ENCODE peak calls at places on chromosomes 13 and 19, in nine cellular contexts. One of them, this sample, is unnamed. For H3K27me3 and H3K4me1, the result is how much of the 10 kb centered on the place peaks cover.

GRCh38 chr19:32566246-32566830 is 14.7 kb upstream of the PDCD5 start:
- DNase-seq in neuronal stem cell: no peak
- DNase-seq in aorta: peak
- DNase-seq in colonic mucosa: no peak
- DNase-seq in transverse colon: no peak
- DNase-seq in cardiac muscle cell: peak
- DNase-seq in tibial artery: no peak
- DNase-seq in body of pancreas: no peak
- DNase-seq in heart right ventricle: no peak
- DNase-seq in this sample: no peak

GRCh38 chr19:17424743-17425365 is 5.0 kb downstream of the MVB12A start:
- DNase-seq in transverse colon: no peak
- DNase-seq in tibial artery: no peak
- DNase-seq in aorta: peak
- DNase-seq in colonic mucosa: peak
- DNase-seq in heart right ventricle: no peak
- DNase-seq in cardiac muscle cell: peak
- DNase-seq in body of pancreas: no peak
- DNase-seq in neuronal stem cell: peak
- DNase-seq in this sample: no peak

GRCh38 chr13:23748591-23748990 is 140.6 kb downstream of the MIPEP start:
- DNase-seq in tibial artery: no peak
- DNase-seq in cardiac muscle cell: no peak
- DNase-seq in heart right ventricle: no peak
- DNase-seq in colonic mucosa: no peak
- DNase-seq in neuronal stem cell: no peak
- DNase-seq in body of pancreas: no peak
- DNase-seq in aorta: no peak
- DNase-seq in transverse colon: no peak
- DNase-seq in this sample: peak

GRCh38 chr19:52635786-52636570 is 2.2 kb downstream of the ZNF83 start:
- DNase-seq in aorta: no peak
- DNase-seq in neuronal stem cell: no peak
- DNase-seq in transverse colon: no peak
- DNase-seq in colonic mucosa: no peak
- DNase-seq in tibial artery: no peak
- DNase-seq in body of pancreas: no peak
- DNase-seq in cardiac muscle cell: no peak
- DNase-seq in heart right ventricle: no peak
- DNase-seq in this sample: no peak

GRCh38 chr19:18789883-18790565 is 1.1 kb downstream of the COMP start:
- DNase-seq in neuronal stem cell: no peak
- DNase-seq in heart right ventricle: no peak
- DNase-seq in cardiac muscle cell: peak
- DNase-seq in colonic mucosa: no peak
- DNase-seq in aorta: peak
- DNase-seq in body of pancreas: peak
- DNase-seq in transverse colon: no peak
- DNase-seq in tibial artery: peak
- DNase-seq in this sample: no peak

GRCh38 chr19:19107663-19108062 is 30.6 kb downstream of the TMEM161A start:
- DNase-seq in tibial artery: no peak
- DNase-seq in body of pancreas: no peak
- DNase-seq in transverse colon: no peak
- DNase-seq in cardiac muscle cell: no peak
- DNase-seq in neuronal stem cell: no peak
- DNase-seq in heart right ventricle: no peak
- DNase-seq in aorta: no peak
- DNase-seq in colonic mucosa: no peak
- DNase-seq in this sample: no peak

GRCh38 chr13:94416454-94417080 is 62.9 kb downstream of the DCT start:
- DNase-seq in aorta: no peak
- DNase-seq in colonic mucosa: no peak
- DNase-seq in cardiac muscle cell: peak
- DNase-seq in body of pancreas: peak
- DNase-seq in heart right ventricle: no peak
- DNase-seq in transverse colon: no peak
- DNase-seq in neuronal stem cell: peak
- DNase-seq in tibial artery: no peak
- DNase-seq in this sample: peak

GRCh38 chr19:38564981-38565685 is 52.6 kb downstream of the MAP4K1 start:
- DNase-seq in transverse colon: no peak
- DNase-seq in neuronal stem cell: no peak
- DNase-seq in heart right ventricle: no peak
- DNase-seq in colonic mucosa: no peak
- DNase-seq in cardiac muscle cell: peak
- DNase-seq in aorta: peak
- DNase-seq in tibial artery: no peak
- DNase-seq in body of pancreas: no peak
- DNase-seq in this sample: no peak

GRCh38 chr13:21850013-21851006 is 179.4 kb downstream of the FGF9 start:
- DNase-seq in aorta: no peak
- DNase-seq in cardiac muscle cell: peak
- DNase-seq in transverse colon: no peak
- DNase-seq in neuronal stem cell: no peak
- DNase-seq in colonic mucosa: no peak
- DNase-seq in body of pancreas: no peak
- DNase-seq in heart right ventricle: no peak
- DNase-seq in tibial artery: no peak
- DNase-seq in this sample: no peak

GRCh38 chr19:34459614-34460013 is 21.9 kb upstream of the WTIP start:
- DNase-seq in colonic mucosa: no peak
- DNase-seq in transverse colon: no peak
- DNase-seq in aorta: no peak
- DNase-seq in cardiac muscle cell: no peak
- DNase-seq in tibial artery: no peak
- DNase-seq in heart right ventricle: no peak
- DNase-seq in neuronal stem cell: no peak
- DNase-seq in body of pancreas: no peak
- DNase-seq in this sample: no peak

GRCh38 chr19:31319465-31319864 is 29.8 kb downstream of the TSHZ3 start:
- DNase-seq in heart right ventricle: no peak
- DNase-seq in tibial artery: no peak
- DNase-seq in body of pancreas: no peak
- DNase-seq in aorta: no peak
- DNase-seq in colonic mucosa: no peak
- DNase-seq in transverse colon: no peak
- DNase-seq in neuronal stem cell: no peak
- DNase-seq in cardiac muscle cell: no peak
- DNase-seq in this sample: no peak

DNA sequence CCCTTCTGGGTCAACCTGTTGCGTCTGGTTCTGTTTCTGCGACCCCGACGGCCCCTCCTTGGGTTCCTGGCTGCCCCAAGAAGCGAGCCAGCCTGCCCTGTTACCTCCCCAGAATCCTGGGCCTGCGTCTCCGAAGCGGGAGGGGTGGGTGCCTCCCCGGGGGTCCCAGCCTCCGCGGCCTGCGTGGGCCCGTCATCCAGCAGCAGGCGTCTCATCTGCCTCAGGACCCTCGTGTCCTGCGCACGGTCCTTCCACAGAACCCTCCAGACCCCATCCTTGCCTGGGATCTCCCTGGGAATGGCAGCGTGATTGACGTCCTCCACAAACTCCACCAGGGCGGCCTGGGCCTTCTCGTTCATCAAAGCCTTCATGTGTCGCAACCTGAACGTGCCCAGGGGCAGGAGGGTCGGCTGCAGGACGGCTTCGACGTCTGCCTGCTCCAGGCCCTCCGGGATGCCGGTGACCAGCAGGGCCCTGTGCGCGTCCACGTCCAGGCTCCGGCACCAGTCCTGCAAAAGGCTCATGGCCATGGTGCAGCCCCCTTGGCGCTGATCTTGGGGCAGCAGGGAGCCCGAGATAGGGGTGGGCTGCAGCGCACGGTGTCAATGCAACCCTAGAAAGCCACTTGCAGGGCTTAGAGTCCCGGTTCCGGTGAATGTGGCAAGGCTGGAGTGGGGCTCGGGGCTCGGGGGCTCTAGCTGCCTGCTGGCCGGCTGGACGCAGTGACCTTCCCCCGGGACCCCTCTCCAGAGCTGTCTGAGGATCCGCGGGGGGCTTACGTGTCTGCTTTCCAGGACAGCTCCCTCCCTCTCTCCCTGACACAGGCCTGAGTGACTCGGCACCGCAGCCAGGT is 505 bp downstream of the PNMA8B start:
- DNase-seq in cardiac muscle cell: no peak
- DNase-seq in colonic mucosa: no peak
- DNase-seq in transverse colon: no peak
- DNase-seq in tibial artery: no peak
- DNase-seq in body of pancreas: no peak
- DNase-seq in neuronal stem cell: no peak
- DNase-seq in heart right ventricle: no peak
- DNase-seq in aorta: peak
- DNase-seq in this sample: no peak
- H3K4me3 ChIP-seq in cardiac muscle cell: peak
- H3K4me3 ChIP-seq in colonic mucosa: peak
- H3K4me3 ChIP-seq in transverse colon: peak
- H3K4me3 ChIP-seq in tibial artery: peak
- H3K4me3 ChIP-seq in body of pancreas: no peak
- H3K4me3 ChIP-seq in neuronal stem cell: peak
- H3K4me3 ChIP-seq in heart right ventricle: peak
- H3K4me3 ChIP-seq in aorta: no peak
- H3K4me3 ChIP-seq in this sample: peak

DNA sequence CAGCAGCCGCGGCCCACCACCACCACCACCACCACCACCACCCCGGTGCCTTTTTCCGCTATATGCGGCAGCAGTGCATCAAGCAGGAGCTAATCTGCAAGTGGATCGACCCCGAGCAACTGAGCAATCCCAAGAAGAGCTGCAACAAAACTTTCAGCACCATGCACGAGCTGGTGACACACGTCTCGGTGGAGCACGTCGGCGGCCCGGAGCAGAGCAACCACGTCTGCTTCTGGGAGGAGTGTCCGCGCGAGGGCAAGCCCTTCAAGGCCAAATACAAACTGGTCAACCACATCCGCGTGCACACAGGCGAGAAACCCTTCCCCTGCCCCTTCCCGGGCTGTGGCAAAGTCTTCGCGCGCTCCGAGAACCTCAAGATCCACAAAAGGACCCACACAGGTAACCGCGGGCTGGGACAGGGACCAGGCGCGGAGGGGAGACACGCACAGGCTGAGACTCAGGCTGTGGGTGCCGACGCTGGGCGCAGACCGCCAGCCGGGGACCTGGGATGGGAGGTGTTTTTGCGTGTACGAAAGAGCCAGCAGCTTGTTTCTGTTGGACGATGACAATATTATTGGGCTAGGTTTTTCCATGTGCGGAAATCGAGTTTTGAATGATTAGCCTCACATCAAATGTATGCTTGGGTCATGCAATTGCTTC is 1.3 kb downstream of the ZIC2 start:
- DNase-seq in transverse colon: no peak
- DNase-seq in tibial artery: no peak
- DNase-seq in colonic mucosa: no peak
- DNase-seq in aorta: no peak
- DNase-seq in neuronal stem cell: no peak
- DNase-seq in heart right ventricle: no peak
- DNase-seq in body of pancreas: no peak
- DNase-seq in cardiac muscle cell: no peak
- DNase-seq in this sample: no peak
- H3K27me3 ChIP-seq in transverse colon: half or more
- H3K27me3 ChIP-seq in tibial artery: under half
- H3K27me3 ChIP-seq in colonic mucosa: half or more
- H3K27me3 ChIP-seq in aorta: under half
- H3K27me3 ChIP-seq in neuronal stem cell: under half
- H3K27me3 ChIP-seq in heart right ventricle: half or more
- H3K27me3 ChIP-seq in body of pancreas: half or more
- H3K27me3 ChIP-seq in cardiac muscle cell: half or more
- H3K27me3 ChIP-seq in this sample: under half

GRCh38 chr19:15290149-15290548 is 42.2 kb downstream of the BRD4 start:
- DNase-seq in colonic mucosa: no peak
- DNase-seq in cardiac muscle cell: no peak
- DNase-seq in body of pancreas: no peak
- DNase-seq in neuronal stem cell: no peak
- DNase-seq in aorta: no peak
- DNase-seq in tibial artery: no peak
- DNase-seq in heart right ventricle: no peak
- DNase-seq in transverse colon: no peak
- DNase-seq in this sample: no peak

GRCh38 chr19:15291089-15291488 is 41.2 kb downstream of the BRD4 start:
- DNase-seq in aorta: no peak
- DNase-seq in cardiac muscle cell: no peak
- DNase-seq in heart right ventricle: no peak
- DNase-seq in tibial artery: no peak
- DNase-seq in colonic mucosa: no peak
- DNase-seq in body of pancreas: no peak
- DNase-seq in transverse colon: no peak
- DNase-seq in neuronal stem cell: no peak
- DNase-seq in this sample: no peak

GRCh38 chr19:15288146-15288963 is 44.0 kb downstream of the BRD4 start:
- DNase-seq in heart right ventricle: no peak
- DNase-seq in neuronal stem cell: no peak
- DNase-seq in colonic mucosa: no peak
- DNase-seq in transverse colon: no peak
- DNase-seq in aorta: no peak
- DNase-seq in tibial artery: no peak
- DNase-seq in body of pancreas: no peak
- DNase-seq in cardiac muscle cell: no peak
- DNase-seq in this sample: no peak

GRCh38 chr19:15291666-15292065 is 40.7 kb downstream of the BRD4 start:
- DNase-seq in colonic mucosa: no peak
- DNase-seq in tibial artery: no peak
- DNase-seq in cardiac muscle cell: no peak
- DNase-seq in neuronal stem cell: no peak
- DNase-seq in transverse colon: no peak
- DNase-seq in body of pancreas: no peak
- DNase-seq in aorta: no peak
- DNase-seq in heart right ventricle: no peak
- DNase-seq in this sample: no peak

GRCh38 chr19:15289673-15290072 is 42.7 kb downstream of the BRD4 start:
- DNase-seq in transverse colon: no peak
- DNase-seq in heart right ventricle: no peak
- DNase-seq in cardiac muscle cell: no peak
- DNase-seq in aorta: no peak
- DNase-seq in colonic mucosa: no peak
- DNase-seq in body of pancreas: no peak
- DNase-seq in tibial artery: no peak
- DNase-seq in neuronal stem cell: no peak
- DNase-seq in this sample: no peak
- H3K4me1 ChIP-seq in transverse colon: half or more
- H3K4me1 ChIP-seq in heart right ventricle: half or more
- H3K4me1 ChIP-seq in cardiac muscle cell: half or more
- H3K4me1 ChIP-seq in aorta: under half
- H3K4me1 ChIP-seq in colonic mucosa: under half
- H3K4me1 ChIP-seq in body of pancreas: half or more
- H3K4me1 ChIP-seq in tibial artery: half or more
- H3K4me1 ChIP-seq in neuronal stem cell: under half
- H3K4me1 ChIP-seq in this sample: under half

DNA sequence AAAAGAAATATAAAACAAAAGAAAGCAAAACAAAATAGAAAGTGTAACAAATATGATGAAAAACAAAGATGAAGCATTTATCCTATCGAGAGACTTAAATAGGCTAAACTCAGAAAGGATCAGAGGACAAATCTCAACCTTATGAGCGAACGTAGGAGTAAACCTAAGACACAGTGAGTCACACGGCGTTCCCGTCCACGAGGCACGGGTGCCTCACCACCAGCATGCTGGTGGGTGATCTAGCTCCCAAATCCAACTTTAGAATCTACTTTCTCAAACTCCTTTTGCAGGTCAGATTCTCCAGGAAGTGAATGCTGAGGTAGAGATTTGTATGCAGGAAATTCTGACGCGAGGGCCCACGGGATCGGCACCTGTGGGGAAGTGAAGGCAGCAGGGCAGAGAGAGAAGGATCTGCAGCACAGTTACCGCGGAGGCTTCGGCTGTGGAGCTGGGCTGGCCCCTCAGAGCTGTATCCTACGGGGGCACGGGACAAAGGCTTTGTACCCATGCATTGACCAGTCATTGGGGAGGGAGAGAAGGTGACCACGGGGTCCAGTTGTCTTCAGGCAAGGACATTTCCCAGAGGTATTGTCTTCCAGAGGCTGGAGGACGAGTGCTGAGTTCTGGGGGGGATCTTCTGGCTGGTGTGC is 7.5 kb upstream of the MIER2 start:
- DNase-seq in neuronal stem cell: no peak
- DNase-seq in body of pancreas: no peak
- DNase-seq in aorta: peak
- DNase-seq in tibial artery: no peak
- DNase-seq in heart right ventricle: no peak
- DNase-seq in colonic mucosa: no peak
- DNase-seq in transverse colon: no peak
- DNase-seq in cardiac muscle cell: no peak
- DNase-seq in this sample: no peak
- H3K4me3 ChIP-seq in neuronal stem cell: no peak
- H3K4me3 ChIP-seq in body of pancreas: no peak
- H3K4me3 ChIP-seq in aorta: no peak
- H3K4me3 ChIP-seq in tibial artery: no peak
- H3K4me3 ChIP-seq in heart right ventricle: no peak
- H3K4me3 ChIP-seq in colonic mucosa: no peak
- H3K4me3 ChIP-seq in transverse colon: no peak
- H3K4me3 ChIP-seq in cardiac muscle cell: no peak
- H3K4me3 ChIP-seq in this sample: no peak